ENCODE peak calls at places on chromosomes 16 and 17, in four cellular contexts. One of them, this sample, is unnamed.
A peak's percentile ranks its signal among the peaks of the same experiment; 100 is the strongest.

GRCh38 chr17:77738666-77739531 is 219.6 kb upstream of the TNRC6C start:
- DNase-seq in HFFc6: no peak
- DNase-seq in Panc1: no peak
- DNase-seq in GDM1: no peak
- DNase-seq in this sample: no peak

GRCh38 chr16:10688291-10688690 is 6.4 kb downstream of the TEKT5 start:
- DNase-seq in HFFc6: no peak
- DNase-seq in Panc1: no peak
- DNase-seq in GDM1: no peak
- DNase-seq in this sample: no peak

GRCh38 chr17:28468781-28469180 is 4.7 kb upstream of the SLC13A2 start:
- DNase-seq in HFFc6: no peak
- DNase-seq in Panc1: no peak
- DNase-seq in GDM1: no peak
- DNase-seq in this sample: no peak

GRCh38 chr16:51553910-51554309 is 402.8 kb upstream of the SALL1 start:
- DNase-seq in HFFc6: no peak
- DNase-seq in Panc1: no peak
- DNase-seq in GDM1: no peak
- DNase-seq in this sample: no peak

GRCh38 chr16:66131895-66132294 is 234.6 kb upstream of the CDH5 start:
- DNase-seq in HFFc6: peak; percentile 48
- DNase-seq in Panc1: no peak
- DNase-seq in GDM1: no peak
- DNase-seq in this sample: no peak

GRCh38 chr17:65057520-65058075 is 1.1 kb upstream of the GNA13 start:
- DNase-seq in HFFc6: no peak
- DNase-seq in Panc1: no peak
- DNase-seq in GDM1: no peak
- DNase-seq in this sample: no peak

GRCh38 chr17:33520404-33521032 is 227.4 kb upstream of the ASIC2 start:
- DNase-seq in HFFc6: no peak
- DNase-seq in Panc1: peak; percentile 10
- DNase-seq in GDM1: peak; percentile 14
- DNase-seq in this sample: peak; percentile 14

GRCh38 chr16:55403464-55403863 is 75.5 kb upstream of the MMP2 start:
- DNase-seq in HFFc6: no peak
- DNase-seq in Panc1: no peak
- DNase-seq in GDM1: no peak
- DNase-seq in this sample: no peak

GRCh38 chr16:53369921-53370320 is 64.3 kb upstream of the RBL2 start:
- DNase-seq in HFFc6: no peak
- DNase-seq in Panc1: no peak
- DNase-seq in GDM1: no peak
- DNase-seq in this sample: no peak

GRCh38 chr16:23827245-23827543 is 8.6 kb upstream of the PRKCB start:
- DNase-seq in HFFc6: no peak
- DNase-seq in Panc1: no peak
- DNase-seq in GDM1: peak; percentile 19
- DNase-seq in this sample: no peak

GRCh38 chr17:21098934-21099687 is 27.7 kb upstream of the DHRS7B start:
- DNase-seq in HFFc6: peak; percentile 74
- DNase-seq in Panc1: peak; percentile 55
- DNase-seq in GDM1: peak; percentile 62
- DNase-seq in this sample: peak; percentile 76

GRCh38 chr17:14211778-14212177 is 24.9 kb downstream of the CDRT15 start:
- DNase-seq in HFFc6: no peak
- DNase-seq in Panc1: no peak
- DNase-seq in GDM1: no peak
- DNase-seq in this sample: no peak

GRCh38 chr17:19346351-19347255 is 15.9 kb downstream of the B9D1 start:
- DNase-seq in HFFc6: peak; percentile 81
- DNase-seq in Panc1: no peak
- DNase-seq in GDM1: no peak
- DNase-seq in this sample: no peak

GRCh38 chr16:61432421-61432820 is 603.8 kb downstream of the CDH8 start:
- DNase-seq in HFFc6: no peak
- DNase-seq in Panc1: no peak
- DNase-seq in GDM1: no peak
- DNase-seq in this sample: no peak

GRCh38 chr17:19364699-19365498 is 2.4 kb upstream of the B9D1 start:
- DNase-seq in HFFc6: no peak
- DNase-seq in Panc1: no peak
- DNase-seq in GDM1: no peak
- DNase-seq in this sample: no peak

GRCh38 chr17:8746501-8747236 is 2.0 kb upstream of the CCDC42 start:
- DNase-seq in HFFc6: peak; percentile 11
- DNase-seq in Panc1: no peak
- DNase-seq in GDM1: no peak
- DNase-seq in this sample: no peak

GRCh38 chr16:72501739-72502653 is 330.0 kb upstream of the PMFBP1 start:
- DNase-seq in HFFc6: peak; percentile 60
- DNase-seq in Panc1: peak; percentile 38
- DNase-seq in GDM1: peak; percentile 0
- DNase-seq in this sample: no peak

GRCh38 chr17:32529604-32530003 is 42.8 kb downstream of the CDK5R1 start:
- DNase-seq in HFFc6: no peak
- DNase-seq in Panc1: no peak
- DNase-seq in GDM1: no peak
- DNase-seq in this sample: no peak

GRCh38 chr16:30120340-30121105 is 2.5 kb downstream of the MAPK3 start:
- DNase-seq in HFFc6: no peak
- DNase-seq in Panc1: no peak
- DNase-seq in GDM1: no peak
- DNase-seq in this sample: no peak

GRCh38 chr16:17304814-17305169 is 166.0 kb downstream of the XYLT1 start:
- DNase-seq in HFFc6: no peak
- DNase-seq in Panc1: no peak
- DNase-seq in GDM1: no peak
- DNase-seq in this sample: no peak

GRCh38 chr17:73802314-73802713 is 158.1 kb upstream of the SDK2 start:
- DNase-seq in HFFc6: no peak
- DNase-seq in Panc1: no peak
- DNase-seq in GDM1: no peak
- DNase-seq in this sample: no peak

GRCh38 chr16:88773812-88774291 is 11.2 kb downstream of the PIEZO1 start:
- DNase-seq in HFFc6: peak; percentile 82
- DNase-seq in Panc1: no peak
- DNase-seq in GDM1: no peak
- DNase-seq in this sample: no peak